ENCODE peak calls at places on chromosomes 16 and 17, in eight cellular contexts. D is right atrium auricular region; B is neural progenitor cell; C is A549; F is ovary; I is CD4-positive, alpha-beta T cell; N is dorsolateral prefrontal cortex; P is IMR-90. M is an unnamed sample.

GRCh38 chr17:19338031-19338990 is 24.2 kb downstream of the B9D1 start:
- DNase-seq in D (no peak), B (peak; percentile 72), C (peak; percentile 73), F (peak; percentile 54), I (peak; percentile 50), N (peak; percentile 63), P (peak; percentile 13), M (no peak)

GRCh38 chr17:58756246-58757161 is 850 bp downstream of the PPM1E start:
- DNase-seq in D (no peak), B (peak; percentile 61), C (no peak), F (peak; percentile 34), I (no peak), N (peak; percentile 48), P (no peak), M (no peak)

GRCh38 chr17:65441053-65441635 is 120.3 kb downstream of the AXIN2 start:
- DNase-seq in D (no peak), B (no peak), C (no peak), F (no peak), I (no peak), N (no peak), P (no peak), M (no peak)

GRCh38 chr17:80388175-80388574 is 26.8 kb upstream of the ENDOV start:
- DNase-seq in D (no peak), B (no peak), C (no peak), F (no peak), I (no peak), N (no peak), P (no peak), M (no peak)

GRCh38 chr17:6507535-6507934 is 48.8 kb downstream of the PITPNM3 start:
- DNase-seq in D (no peak), B (no peak), C (peak; percentile 71), F (peak; percentile 61), I (no peak), N (no peak), P (peak; percentile 85), M (peak; percentile 96)

GRCh38 chr16:12497558-12497957 is 306.1 kb downstream of the CPPED1 start:
- DNase-seq in D (no peak), B (peak; percentile 32), C (no peak), F (no peak), I (no peak), N (no peak), P (no peak), M (no peak)

GRCh38 chr16:81263470-81264200 is 25.1 kb downstream of the BCO1 start:
- DNase-seq in D (no peak), B (no peak), C (no peak), F (peak; percentile 64), I (no peak), N (no peak), P (peak; percentile 45), M (no peak)

GRCh38 chr17:29640413-29640812 is 17.7 kb upstream of the CORO6 start:
- DNase-seq in D (no peak), B (no peak), C (no peak), F (no peak), I (no peak), N (no peak), P (peak; percentile 74), M (no peak)

GRCh38 chr16:4519274-4520058 is 19.1 kb downstream of the CDIP1 start:
- DNase-seq in D (no peak), B (no peak), C (no peak), F (no peak), I (no peak), N (no peak), P (no peak), M (no peak)

GRCh38 chr16:21097151-21097550 is 53.5 kb downstream of the DNAH3 start:
- DNase-seq in D (peak; percentile 18), B (no peak), C (no peak), F (no peak), I (no peak), N (no peak), P (peak; percentile 85), M (no peak)

GRCh38 chr17:2090804-2091534 is 36.1 kb downstream of the HIC1 start:
- DNase-seq in D (no peak), B (peak; percentile 74), C (peak; percentile 51), F (peak; percentile 67), I (no peak), N (no peak), P (peak; percentile 97), M (peak; percentile 71)

GRCh38 chr16:27234603-27235002 is 31.3 kb downstream of the KDM8 start:
- DNase-seq in D (no peak), B (no peak), C (no peak), F (no peak), I (no peak), N (no peak), P (no peak), M (no peak)

GRCh38 chr16:56929639-56930038 is 2.3 kb upstream of the HERPUD1 start:
- DNase-seq in D (no peak), B (no peak), C (no peak), F (peak; percentile 20), I (no peak), N (no peak), P (no peak), M (no peak)

GRCh38 chr16:73172621-73173312 is 124.8 kb upstream of the ZFHX3 start:
- DNase-seq in D (peak; percentile 77), B (peak; percentile 52), C (no peak), F (peak; percentile 87), I (no peak), N (no peak), P (peak; percentile 91), M (peak; percentile 53)

GRCh38 chr17:9487406-9487805 is 88.2 kb downstream of the STX8 start:
- DNase-seq in D (no peak), B (no peak), C (no peak), F (no peak), I (no peak), N (no peak), P (no peak), M (no peak)

GRCh38 chr17:50550661-50551432 is 3.9 kb downstream of the SPATA20 start:
- DNase-seq in D (peak; percentile 88), B (peak; percentile 95), C (peak; percentile 95), F (peak; percentile 89), I (no peak), N (peak; percentile 88), P (peak; percentile 85), M (no peak)

GRCh38 chr17:63039899-63040602 is 74.0 kb downstream of the TANC2 start:
- DNase-seq in D (no peak), B (no peak), C (peak; percentile 68), F (no peak), I (no peak), N (no peak), P (peak; percentile 56), M (peak; percentile 41)

GRCh38 chr16:53445534-53445933 is 11.3 kb downstream of the RBL2 start:
- DNase-seq in D (no peak), B (no peak), C (no peak), F (no peak), I (no peak), N (no peak), P (no peak), M (no peak)
- H3K27ac ChIP-seq in D (no peak overlapping the region), B (no peak overlapping the region), C (no peak overlapping the region), F (no peak overlapping the region), I (no peak overlapping the region), N (no peak overlapping the region), P (no peak overlapping the region), M (no peak overlapping the region)

DNA sequence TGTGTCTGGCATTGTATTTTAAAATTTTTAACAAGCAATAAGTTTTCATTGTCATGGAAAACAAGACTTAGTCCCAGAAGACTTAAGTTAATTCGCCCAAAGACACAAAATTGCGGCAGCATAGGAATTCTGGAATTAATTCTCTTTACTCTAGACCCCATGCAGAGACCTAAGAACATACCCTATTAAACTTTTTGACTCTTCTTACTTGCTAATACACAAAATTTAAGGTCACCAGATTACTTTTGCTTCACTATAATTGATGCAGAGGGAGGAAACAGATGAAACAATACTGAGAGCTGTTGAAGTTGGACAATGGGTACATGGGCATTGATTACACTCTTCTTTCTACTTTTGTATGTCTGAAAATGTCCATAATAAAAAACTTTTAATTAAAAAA is 12.6 kb downstream of the HELZ start:
- DNase-seq in D (no peak), B (no peak), C (no peak), F (no peak), I (no peak), N (no peak), P (no peak), M (no peak)
- TF ChIP-seq CTCF in D (no peak), B (no peak), C (no peak), F (no peak), I (no peak), N (no peak), P (no peak), M (no peak)

DNA sequence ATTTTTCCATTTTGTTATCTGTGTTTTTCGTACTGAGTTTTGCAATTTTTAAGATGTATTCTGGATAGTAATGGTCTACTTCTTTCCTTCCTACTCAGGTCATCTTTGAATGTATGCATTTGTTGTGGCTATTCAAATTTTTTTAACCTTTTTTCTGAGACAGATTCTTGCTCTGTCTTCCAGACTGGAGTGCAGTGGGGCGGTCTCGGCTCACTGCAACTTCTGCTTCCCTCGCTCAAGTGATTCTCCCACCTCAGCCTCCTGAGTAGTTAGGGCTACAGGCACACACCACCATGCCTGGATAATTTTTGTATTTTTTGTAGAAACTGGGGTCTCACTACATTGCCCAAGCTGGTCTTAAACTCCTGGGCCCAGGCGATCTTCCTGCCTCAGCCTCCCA is 33.6 kb downstream of the VPS35L start:
- DNase-seq in D (no peak), B (no peak), C (no peak), F (no peak), I (no peak), N (no peak), P (no peak), M (no peak)
- H3K27ac ChIP-seq in D (peak overlapping the region; percentile 58), B (no peak overlapping the region), C (no peak overlapping the region), F (no peak overlapping the region), I (no peak overlapping the region), N (peak overlapping the region; percentile 64), P (peak overlapping the region; percentile 78), M (no peak overlapping the region)

GRCh38 chr16:69563605-69564580 is 1.9 kb upstream of the NFAT5 start:
- DNase-seq in D (no peak), B (peak; percentile 92), C (peak; percentile 46), F (no peak), I (peak; percentile 15), N (no peak), P (peak; percentile 65), M (peak; percentile 23)
- TF ChIP-seq CTCF in D (no peak), B (no peak), C (no peak), F (no peak), I (no peak), N (no peak), P (no peak), M (no peak)

DNA sequence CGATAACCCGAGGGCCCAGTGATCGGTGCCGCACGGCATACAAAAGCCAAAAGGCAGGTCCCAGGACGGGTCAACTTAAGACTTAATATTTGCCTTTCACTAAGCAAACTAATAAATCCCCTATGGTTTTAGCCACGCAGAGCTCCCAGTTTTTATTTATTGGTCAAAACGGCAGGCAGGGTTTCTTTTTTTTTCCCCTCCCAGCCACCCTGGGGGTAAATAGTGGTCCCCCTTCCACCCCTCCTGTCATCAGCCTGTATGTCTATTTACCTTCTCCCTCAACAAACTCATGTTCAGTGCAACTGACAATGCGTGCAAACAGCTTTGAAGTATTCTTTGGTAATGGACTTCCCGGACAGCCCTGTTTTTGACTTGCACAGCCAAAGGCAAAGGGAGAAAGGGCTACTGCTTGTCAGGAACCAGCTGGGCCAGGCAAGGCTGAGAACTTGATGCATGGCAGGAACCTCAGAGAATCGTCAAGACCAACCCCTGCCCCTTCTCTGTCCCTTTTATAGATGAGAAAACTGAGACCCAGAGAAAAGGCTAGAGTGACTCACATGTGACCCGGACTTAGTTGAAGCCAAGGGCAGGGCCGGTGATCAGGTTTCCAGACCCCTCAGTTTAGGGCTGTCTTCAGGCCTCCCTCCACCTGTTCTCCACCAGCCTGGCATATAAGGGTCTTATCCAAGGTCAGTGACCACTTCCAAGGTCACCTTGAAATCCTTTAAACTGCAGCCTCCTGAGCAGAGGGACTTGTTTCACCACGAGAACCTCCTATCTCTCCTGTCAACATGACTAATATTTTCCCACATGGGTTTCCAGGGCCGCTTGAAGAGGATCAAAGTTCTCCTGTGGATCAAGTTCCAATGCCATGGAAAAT is 279.0 kb downstream of the SOX9 start:
- DNase-seq in D (no peak), B (no peak), C (peak; percentile 81), F (no peak), I (no peak), N (no peak), P (no peak), M (no peak)
- H3K27ac ChIP-seq in D (no peak overlapping the region), B (no peak overlapping the region), C (peak overlapping the region; percentile 44), F (no peak overlapping the region), I (no peak overlapping the region), N (no peak overlapping the region), P (no peak overlapping the region), M (no peak overlapping the region)

M was measured in RWPE1.